ENCODE peak calls at places on chromosomes 11 and 22, in seven cellular contexts. K is GM13977, S is thoracic aorta, G is HFFc6, O is cardiac fibroblast, B is foreskin fibroblast, I is esophagus squamous epithelium. C is an unnamed sample.
A peak's percentile ranks its signal among the peaks of the same experiment; 100 is the strongest.

GRCh38 chr22:26394787-26395186 is 34.3 kb upstream of the ASPHD2 start:
- DNase-seq in I (no peak), O (no peak), B (no peak), S (no peak), G (no peak), K (no peak), C (no peak)

GRCh38 chr11:126378763-126379162 is 23.3 kb downstream of the ST3GAL4 start:
- DNase-seq in I (no peak), G (no peak), K (no peak), O (peak; percentile 90), S (no peak), B (no peak), C (no peak)

GRCh38 chr11:78910322-78910721 is 335.7 kb upstream of the NARS2 start:
- DNase-seq in O (no peak), K (no peak), I (no peak), S (no peak), B (no peak), G (no peak), C (no peak)

GRCh38 chr11:47062736-47063135 is 113.9 kb downstream of the ARFGAP2 start:
- DNase-seq in O (no peak), G (no peak), B (no peak), K (no peak), S (no peak), I (no peak), C (no peak)

GRCh38 chr11:11380883-11381282 is 27.8 kb upstream of the CSNK2A3 start:
- DNase-seq in K (no peak), O (no peak), S (no peak), I (no peak), B (no peak), G (no peak), C (no peak)

GRCh38 chr11:40877981-40878380 is 581.5 kb downstream of the LRRC4C start:
- DNase-seq in O (no peak), B (no peak), I (no peak), G (no peak), S (no peak), K (no peak), C (no peak)

GRCh38 chr11:6559375-6559774 is 44.0 kb downstream of the RRP8 start:
- DNase-seq in G (no peak), O (no peak), K (no peak), S (no peak), I (no peak), B (no peak), C (no peak)

GRCh38 chr11:22808559-22809197 is 20.9 kb downstream of the SVIP start:
- DNase-seq in I (no peak), G (no peak), S (no peak), K (no peak), B (no peak), O (peak; percentile 44), C (no peak)

GRCh38 chr11:92225563-92226308 is 1.1 kb downstream of the FAT3 start:
- DNase-seq in B (peak; percentile 34), S (no peak), K (peak; percentile 25), O (no peak), G (no peak), I (no peak), C (no peak)

GRCh38 chr11:71490731-71491390 is 36.2 kb upstream of the KRTAP5-7 start:
- DNase-seq in G (no peak), K (no peak), O (no peak), I (no peak), B (no peak), S (no peak), C (no peak)

GRCh38 chr11:118003456-118003855 is 17.3 kb downstream of the IL10RA start:
- DNase-seq in O (no peak), K (no peak), B (no peak), I (no peak), S (no peak), G (no peak), C (no peak)

GRCh38 chr11:1805525-1805924 is 29.3 kb upstream of the SYT8 start:
- DNase-seq in I (no peak), B (no peak), S (no peak), O (no peak), K (no peak), G (no peak), C (no peak)

GRCh38 chr11:90148900-90149299 is 14.4 kb downstream of the NAALAD2 start:
- DNase-seq in B (peak; percentile 5), K (no peak), I (no peak), S (no peak), O (no peak), G (no peak), C (no peak)
- TF ChIP-seq CTCF in B (no peak), K (no peak), I (no peak), S (no peak), O (peak; percentile 7), G (peak; percentile 65), C (no peak)

GRCh38 chr11:121270286-121270685 is 22.3 kb upstream of the SC5D start:
- DNase-seq in K (no peak), O (no peak), S (no peak), B (no peak), I (no peak), G (no peak), C (no peak)

DNA sequence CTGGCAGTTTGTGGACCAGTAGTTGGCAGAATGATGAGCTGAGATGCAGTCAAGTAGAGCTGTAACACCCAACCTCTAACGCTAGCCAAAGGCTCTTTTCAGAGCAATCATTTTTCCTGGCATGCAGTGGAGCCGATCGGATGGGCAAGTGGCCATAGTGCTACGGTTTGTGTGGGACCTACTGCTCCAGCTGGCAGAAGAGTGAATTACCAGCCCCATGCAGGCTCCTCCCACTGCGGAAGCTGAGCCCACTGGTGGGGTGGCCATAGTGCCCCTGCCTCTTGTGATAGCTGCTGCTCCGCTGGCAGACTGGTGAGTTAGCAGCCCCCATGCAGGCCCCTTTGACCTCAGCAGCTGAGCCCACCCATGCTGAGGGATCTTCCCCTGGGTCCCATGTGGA is 27.0 kb upstream of the SC5D start:
- DNase-seq in O (no peak), G (no peak), I (no peak), B (no peak), S (no peak), K (no peak), C (no peak)
- TF ChIP-seq CTCF in O (no peak), G (no peak), I (no peak), B (no peak), S (no peak), K (no peak), C (no peak)

GRCh38 chr22:30425616-30426394 is at the start of gene MTFP1:
- DNase-seq in K (peak; percentile 77), S (no peak), G (peak; percentile 27), B (peak; percentile 79), O (peak; percentile 75), I (no peak), C (no peak)

GRCh38 chr22:30425327-30425615 is 297 bp upstream of the MTFP1 start:
- DNase-seq in I (no peak), O (no peak), S (no peak), B (no peak), G (no peak), K (no peak), C (no peak)

GRCh38 chr22:30423959-30424380 is 1.6 kb upstream of the MTFP1 start:
- DNase-seq in O (peak; percentile 100), S (peak; percentile 97), I (peak; percentile 94), B (peak; percentile 100), K (peak; percentile 98), G (peak; percentile 99), C (peak; percentile 99)

GRCh38 chr22:30423296-30423958 is 2.1 kb upstream of the MTFP1 start:
- DNase-seq in G (no peak), S (no peak), B (no peak), O (no peak), K (no peak), I (no peak), C (no peak)

DNA sequence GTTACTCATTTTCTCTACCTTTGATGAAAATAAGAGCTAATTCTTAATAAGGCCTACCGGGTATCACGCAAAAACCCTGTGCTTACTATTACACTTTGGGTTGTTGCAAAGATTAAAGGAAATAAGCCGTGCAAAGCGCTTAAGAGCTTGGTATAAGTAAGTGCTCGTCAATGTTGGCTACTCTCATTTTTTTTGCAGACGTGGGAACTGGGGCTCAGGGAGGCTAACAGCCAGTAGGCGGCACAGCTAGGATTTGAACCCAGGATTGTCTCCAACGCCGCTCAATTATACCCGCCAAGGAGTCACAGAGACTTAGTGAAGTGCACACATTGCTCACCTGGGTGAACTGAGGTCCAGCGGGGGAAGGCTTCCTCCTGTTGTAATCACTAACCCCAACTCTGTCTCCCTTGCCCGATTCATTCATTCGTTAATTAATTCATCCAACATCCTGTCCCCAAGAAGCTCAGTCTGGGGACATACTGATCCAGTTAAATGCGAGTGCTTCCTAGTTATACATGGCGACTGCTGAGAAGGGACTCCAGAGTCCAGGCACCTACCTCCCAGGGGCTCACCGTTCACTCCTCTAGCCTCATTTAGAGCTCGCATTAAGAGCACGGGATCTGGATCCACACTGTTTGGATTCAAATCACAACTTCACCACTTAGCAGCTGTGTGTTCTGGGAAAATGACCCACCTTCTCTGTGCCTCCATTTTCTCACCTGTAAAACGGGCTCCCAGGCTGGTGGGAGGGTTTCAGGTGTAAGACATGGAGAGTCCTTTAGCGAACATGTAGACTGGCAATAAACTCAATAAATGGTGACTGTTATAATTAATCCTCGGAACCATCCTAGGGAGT is 869 bp upstream of the MTFP1 start:
- DNase-seq in I (no peak), B (peak; percentile 60), K (no peak), O (peak; percentile 52), G (peak; percentile 24), S (no peak), C (no peak)
- TF ChIP-seq CTCF in I (no peak), B (no peak), K (no peak), O (no peak), G (peak; percentile 45), S (no peak), C (no peak)

DNA sequence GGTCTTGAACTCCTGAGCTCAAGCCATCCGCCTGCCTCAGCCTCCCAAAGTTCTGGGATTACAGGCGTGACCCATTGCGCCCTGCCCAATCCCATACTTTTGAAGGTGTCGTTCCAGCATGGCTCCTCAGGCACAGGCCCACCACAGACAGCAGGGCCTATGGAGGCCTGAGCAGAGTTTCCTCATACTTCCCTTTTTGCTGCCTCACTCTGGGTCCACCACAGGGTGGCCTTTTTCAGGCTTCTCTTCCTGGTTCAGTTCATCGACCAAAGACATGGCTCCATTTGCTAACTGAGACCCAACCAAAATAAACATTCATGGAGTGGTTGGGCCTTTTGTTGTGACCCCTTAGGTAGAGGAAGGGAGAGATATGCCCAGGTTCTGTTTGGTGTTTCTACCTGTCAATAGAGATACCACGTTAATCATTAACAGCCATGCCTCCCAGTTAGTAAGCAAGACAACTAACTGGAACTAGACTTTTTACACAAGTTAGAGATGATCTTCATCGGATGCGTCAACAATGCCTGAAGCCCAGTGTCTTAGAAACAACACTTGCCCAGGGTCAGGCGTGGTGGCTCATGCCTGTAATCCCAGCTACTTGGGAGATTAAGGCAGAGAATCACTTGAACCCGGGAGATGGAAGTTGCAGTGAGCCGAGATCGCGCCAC is 35.1 kb downstream of the TRIOBP start:
- DNase-seq in S (no peak), K (no peak), G (no peak), I (no peak), B (no peak), O (no peak), C (no peak)
- TF ChIP-seq CTCF in S (no peak), K (peak; percentile 8), G (peak; percentile 38), I (no peak), B (no peak), O (peak; percentile 18), C (no peak)